ENCODE peak calls at places on chromosomes 6 and 20, in four cellular contexts. N is Caco-2, G is mucosa of descending colon, I is GM13976. S is an unnamed sample.

GRCh38 chr6:125639621-125640020 is 109.8 kb upstream of the HEY2 start:
- DNase-seq in N (no peak), G (no peak), I (no peak), S (no peak)

GRCh38 chr20:48971956-48972355 is 50.4 kb downstream of the ARFGEF2 start:
- DNase-seq in N (no peak), G (no peak), I (no peak), S (no peak)

GRCh38 chr20:9179193-9179802 is 110.4 kb downstream of the PLCB4 start:
- DNase-seq in N (no peak), G (no peak), I (no peak), S (no peak)

GRCh38 chr6:83696674-83697073 is 12.2 kb downstream of the SNAP91 start:
- DNase-seq in N (no peak), G (no peak), I (no peak), S (no peak)

GRCh38 chr20:44973053-44973452 is 6.7 kb downstream of the STK4 start:
- DNase-seq in N (no peak), G (no peak), I (no peak), S (no peak)

GRCh38 chr6:123380257-123380656 is 256.5 kb downstream of the TRDN start:
- DNase-seq in N (no peak), G (no peak), I (no peak), S (no peak)

GRCh38 chr6:3250278-3250677 is 8.5 kb upstream of the PSMG4 start:
- DNase-seq in N (no peak), G (no peak), I (no peak), S (no peak)

GRCh38 chr6:109239192-109239917 is 142.9 kb downstream of the CD164 start:
- DNase-seq in N (no peak), G (no peak), I (no peak), S (no peak)

GRCh38 chr20:33650111-33650752 is 11.9 kb upstream of the C20orf144 start:
- DNase-seq in N (no peak), G (no peak), I (no peak), S (no peak)

GRCh38 chr20:63224272-63225081 is 8.5 kb upstream of the YTHDF1 start:
- DNase-seq in N (no peak), G (no peak), I (no peak), S (no peak)

GRCh38 chr6:13561624-13562267 is 12.7 kb upstream of the SIRT5 start:
- DNase-seq in N (no peak), G (no peak), I (no peak), S (no peak)

GRCh38 chr20:2405693-2406065 is 25.0 kb downstream of the TGM6 start:
- DNase-seq in N (no peak), G (no peak), I (no peak), S (no peak)

GRCh38 chr6:35764238-35764896 is 12.0 kb upstream of the CLPSL2 start:
- DNase-seq in N (peak; percentile 75), G (peak; percentile 12), I (no peak), S (no peak)

GRCh38 chr6:116971959-116972358 is 94.9 kb downstream of the RFX6 start:
- DNase-seq in N (peak; percentile 40), G (peak; percentile 44), I (peak; percentile 22), S (peak; percentile 12)

GRCh38 chr20:41006936-41007871 is 21.4 kb upstream of the TOP1 start:
- DNase-seq in N (no peak), G (no peak), I (no peak), S (no peak)

GRCh38 chr6:43871284-43871683 is 101.3 kb downstream of the VEGFA start:
- DNase-seq in N (no peak), G (no peak), I (no peak), S (no peak)

GRCh38 chr6:166253277-166254229 is 54.6 kb downstream of the PRR18 start:
- DNase-seq in N (no peak), G (peak; percentile 24), I (peak; percentile 64), S (no peak)

GRCh38 chr20:9294081-9294480 is 220.3 kb upstream of the LAMP5 start:
- DNase-seq in N (no peak), G (no peak), I (no peak), S (no peak)

GRCh38 chr20:47318596-47319516 is 37.6 kb downstream of the ZMYND8 start:
- DNase-seq in N (peak; percentile 84), G (peak; percentile 76), I (no peak), S (no peak)

GRCh38 chr6:9334979-9335378 is 899.6 kb upstream of the SLC35B3 start:
- DNase-seq in N (no peak), G (no peak), I (no peak), S (no peak)

GRCh38 chr20:25293910-25294458 is 46.1 kb downstream of the PYGB start:
- DNase-seq in N (no peak), G (no peak), I (no peak), S (no peak)

GRCh38 chr20:24678351-24679106 is 209.1 kb downstream of the SYNDIG1 start:
- DNase-seq in N (no peak), G (no peak), I (no peak), S (no peak)

GRCh38 chr6:128600397-128600951 is 80.1 kb upstream of the PTPRK start:
- DNase-seq in N (no peak), G (no peak), I (no peak), S (peak; percentile 59)

GRCh38 chr20:58638467-58639181 is 12.5 kb upstream of the STX16 start:
- DNase-seq in N (peak; percentile 34), G (no peak), I (no peak), S (no peak)

GRCh38 chr20:32858873-32859372 is at the start of gene EFCAB8:
- DNase-seq in N (no peak), G (no peak), I (no peak), S (no peak)

GRCh38 chr6:138098306-138098705 is 8.9 kb downstream of the PERP start:
- DNase-seq in N (no peak), G (no peak), I (no peak), S (no peak)

DNA sequence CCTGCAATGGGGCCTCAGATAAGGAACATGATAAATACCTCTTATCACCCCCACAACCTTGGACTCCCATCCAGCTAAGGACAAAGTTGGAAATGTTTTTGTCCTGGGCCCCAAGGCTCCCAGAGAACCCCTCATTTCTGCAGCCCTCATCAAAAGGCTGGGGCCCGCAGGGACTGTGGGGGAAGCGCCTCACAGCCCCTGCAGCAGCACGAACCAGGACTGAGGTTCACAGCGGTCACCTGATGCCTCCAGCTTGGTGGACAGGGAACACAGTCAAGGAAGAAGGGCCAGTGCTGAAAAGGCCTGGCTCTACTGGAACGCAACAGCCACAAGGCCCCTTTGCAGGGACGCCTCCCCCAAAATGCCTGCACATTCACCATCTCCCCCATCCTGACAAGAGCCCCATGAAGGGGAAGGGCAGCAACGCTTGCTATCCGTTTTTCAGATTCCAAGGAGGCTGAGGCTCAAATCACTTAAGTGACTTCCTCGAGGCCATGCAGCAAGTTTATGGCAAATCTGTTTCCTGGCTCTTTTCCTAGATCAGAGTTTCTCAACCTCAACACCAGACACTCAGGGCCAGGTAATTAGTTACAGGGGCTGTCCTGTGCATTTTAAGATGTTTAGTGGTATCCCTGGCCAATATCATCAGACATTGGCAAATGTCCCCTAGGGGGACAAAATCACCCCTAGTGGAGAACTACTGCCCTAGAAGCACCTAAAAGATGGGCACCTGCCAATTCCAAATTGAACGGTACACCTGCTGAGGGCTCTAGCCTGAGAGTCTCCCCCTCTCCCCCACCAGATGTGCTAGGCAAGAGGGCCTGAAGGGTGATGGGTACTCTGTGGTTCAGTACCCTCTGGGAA is 10.5 kb downstream of the TFEB start:
- DNase-seq in N (no peak), G (no peak), I (no peak), S (no peak)
- TF ChIP-seq CTCF in N (no peak), G (no peak), I (no peak), S (no peak)

DNA sequence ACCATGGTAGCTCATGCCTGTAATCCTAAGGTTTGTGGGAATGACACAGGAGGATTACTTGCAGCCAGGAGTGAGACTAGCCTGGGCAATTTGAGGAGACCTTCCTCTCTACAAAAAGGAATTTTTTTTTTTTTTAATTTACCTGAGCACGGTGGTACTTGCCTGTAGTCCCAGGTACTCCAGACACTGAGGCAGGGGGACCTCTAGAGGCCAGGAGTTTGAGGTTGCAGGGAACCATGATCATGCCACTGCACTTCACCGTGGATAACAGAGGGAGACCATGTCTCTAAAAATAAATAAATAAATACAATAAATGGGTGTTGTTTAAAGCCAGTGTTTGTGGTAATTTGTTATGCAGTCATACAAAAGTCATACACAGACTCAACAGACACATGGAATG is 2.4 kb upstream of the HLA-F start:
- DNase-seq in N (no peak), G (no peak), I (no peak), S (no peak)
- TF ChIP-seq CTCF in N (no peak), G (no peak), I (peak; percentile 28), S (no peak)

DNA sequence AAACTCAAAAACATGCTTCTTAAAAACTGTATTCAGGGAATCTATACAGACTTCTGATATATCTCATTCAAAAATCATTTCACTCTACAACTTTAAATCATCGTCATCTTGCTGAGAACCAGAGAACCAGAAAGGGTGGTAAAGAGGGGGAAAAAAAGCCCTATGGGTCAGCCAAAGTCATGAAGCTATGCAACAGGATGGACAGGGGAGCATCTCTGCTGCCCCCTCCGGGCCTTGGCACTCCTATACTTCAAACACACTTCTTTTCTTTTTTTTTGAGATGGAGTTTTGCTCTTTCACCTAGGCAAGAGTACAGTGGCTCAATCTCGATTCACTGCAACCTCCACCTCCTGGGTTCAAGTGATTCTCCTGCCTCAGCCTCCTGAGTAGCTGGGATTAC is 73.5 kb upstream of the NFATC2 start:
- DNase-seq in N (no peak), G (no peak), I (no peak), S (no peak)
- TF ChIP-seq CTCF in N (peak; percentile 36), G (no peak), I (no peak), S (peak; percentile 7)

GRCh38 chr6:31920803-31921202 is 6.7 kb upstream of the C2 start:
- DNase-seq in N (no peak), G (no peak), I (no peak), S (no peak)

GRCh38 chr6:31918069-31918725 is 9.3 kb upstream of the C2 start:
- DNase-seq in N (no peak), G (no peak), I (no peak), S (no peak)

GRCh38 chr6:31927242-31927867 is at the start of gene C2:
- DNase-seq in N (no peak), G (no peak), I (no peak), S (no peak)

GRCh38 chr6:31919624-31920303 is 7.8 kb upstream of the C2 start:
- DNase-seq in N (no peak), G (no peak), I (no peak), S (no peak)

GRCh38 chr6:31922942-31923341 is 4.6 kb upstream of the C2 start:
- DNase-seq in N (no peak), G (no peak), I (no peak), S (no peak)
- TF ChIP-seq CTCF in N (peak; percentile 40), G (no peak), I (peak; percentile 11), S (peak; percentile 27)

GRCh38 chr6:150456902-150457643 is 88.3 kb downstream of the IYD start:
- DNase-seq in N (peak; percentile 44), G (no peak), I (no peak), S (no peak)

GRCh38 chr6:150453357-150453756 is 84.5 kb downstream of the IYD start:
- DNase-seq in N (no peak), G (no peak), I (no peak), S (no peak)

GRCh38 chr6:150451767-150452641 is 83.2 kb downstream of the IYD start:
- DNase-seq in N (no peak), G (no peak), I (no peak), S (no peak)

GRCh38 chr6:150452642-150453243 is 83.9 kb downstream of the IYD start:
- DNase-seq in N (no peak), G (no peak), I (no peak), S (no peak)

DNA sequence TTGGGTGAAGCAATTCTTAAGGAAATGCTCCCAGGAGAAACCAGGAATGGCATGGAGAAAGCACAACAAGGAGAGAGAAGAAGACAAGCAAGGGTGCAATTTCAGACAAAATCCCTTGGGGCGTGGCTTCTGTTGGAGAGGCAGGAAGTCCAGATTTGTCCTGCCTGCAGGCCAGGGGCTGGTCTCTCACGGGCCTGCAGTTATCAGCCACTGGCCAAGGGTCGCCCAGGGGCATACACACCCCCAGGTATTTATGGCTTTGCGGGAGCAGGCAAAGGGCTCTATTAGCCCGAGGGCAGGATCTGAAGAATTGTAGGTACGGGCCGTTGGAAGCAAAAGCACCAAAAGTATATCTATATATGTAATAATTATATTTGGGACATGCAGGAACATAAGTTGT is 87.7 kb downstream of the IYD start:
- DNase-seq in N (peak; percentile 93), G (no peak), I (no peak), S (no peak)
- TF ChIP-seq CTCF in N (no peak), G (no peak), I (no peak), S (no peak)